ENCODE peak calls at places on chromosomes 1 and 21, in eight cellular contexts. W is OCI-LY7, D is SK-N-SH, E is HCT116, V is GM23248, J is PC-3, A is Karpas-422, N is GM23338. U is an unnamed sample. For H3K9me2, the result is how much of the 10 kb centered on the place peaks cover.

GRCh38 chr21:46158666-46159300 is 3.4 kb upstream of the FTCD start:
- DNase-seq in D (no peak), V (no peak), E (no peak), A (no peak), N (no peak), W (no peak), J (no peak), U (no peak)

GRCh38 chr1:229101475-229101874 is 169.4 kb upstream of the RAB4A start:
- DNase-seq in V (no peak), J (no peak), N (no peak), D (no peak), A (no peak), E (no peak), W (no peak), U (no peak)

GRCh38 chr1:25820247-25821111 is 725 bp downstream of the MTFR1L start:
- DNase-seq in D (peak), N (peak), A (peak), V (peak), E (no peak), J (peak), W (peak), U (peak)

GRCh38 chr21:31730687-31731111 is 1.2 kb downstream of the SCAF4 start:
- DNase-seq in J (peak), N (peak), E (no peak), W (peak), A (peak), V (peak), D (no peak), U (no peak)

GRCh38 chr1:53734650-53735211 is 4.2 kb downstream of the GLIS1 start:
- DNase-seq in A (no peak), V (peak), N (no peak), J (peak), W (no peak), E (no peak), D (no peak), U (peak)

GRCh38 chr1:22184892-22185612 is 42.2 kb upstream of the WNT4 start:
- DNase-seq in E (no peak), J (no peak), N (peak), A (no peak), D (peak), V (no peak), W (no peak), U (no peak)

GRCh38 chr21:36388835-36389234 is 3.6 kb downstream of the CHAF1B start:
- DNase-seq in N (peak), E (no peak), W (no peak), A (no peak), V (peak), J (no peak), D (peak), U (no peak)

GRCh38 chr1:239044829-239045228 is 341.5 kb upstream of the CHRM3 start:
- DNase-seq in V (no peak), W (no peak), N (no peak), D (no peak), A (no peak), J (no peak), E (no peak), U (no peak)

GRCh38 chr1:75655931-75656330 is 45.0 kb upstream of the SLC44A5 start:
- DNase-seq in V (no peak), D (no peak), J (no peak), N (no peak), E (no peak), W (no peak), A (no peak), U (no peak)

GRCh38 chr1:11413907-11414495 is 65.0 kb upstream of the DISP3 start:
- DNase-seq in N (peak), A (no peak), D (no peak), J (no peak), W (no peak), E (no peak), V (no peak), U (no peak)

GRCh38 chr1:117321680-117322609 is 45.3 kb upstream of the MAN1A2 start:
- DNase-seq in V (no peak), N (no peak), W (no peak), E (no peak), J (no peak), A (no peak), D (no peak), U (no peak)

GRCh38 chr1:220271706-220272046 is 577 bp downstream of the RAB3GAP2 start:
- DNase-seq in D (peak), J (no peak), V (peak), A (no peak), E (peak), N (peak), W (no peak), U (no peak)

GRCh38 chr1:221851341-221851740 is 109.5 kb upstream of the DUSP10 start:
- DNase-seq in V (no peak), J (no peak), D (no peak), E (no peak), A (no peak), W (no peak), N (no peak), U (no peak)

GRCh38 chr1:40708750-40709099 is 17.2 kb downstream of the NFYC start:
- DNase-seq in D (peak), W (peak), A (peak), J (peak), V (peak), E (peak), N (peak), U (peak)

GRCh38 chr1:43207229-43207853 is 35.2 kb downstream of the CFAP57 start:
- DNase-seq in W (no peak), D (no peak), A (no peak), V (peak), J (no peak), E (peak), N (no peak), U (no peak)

GRCh38 chr1:114216431-114217173 is 62.9 kb upstream of the SYT6 start:
- DNase-seq in E (no peak), D (no peak), W (no peak), N (no peak), V (no peak), J (no peak), A (no peak), U (no peak)

GRCh38 chr1:213984387-213985180 is 3.2 kb upstream of the PROX1 start:
- DNase-seq in V (no peak), E (no peak), N (peak), A (no peak), W (no peak), J (no peak), D (no peak), U (no peak)

GRCh38 chr21:32087452-32087851 is 191.4 kb downstream of the MIS18A start:
- DNase-seq in J (no peak), W (no peak), D (no peak), V (no peak), N (no peak), E (no peak), A (no peak), U (no peak)

GRCh38 chr1:55716151-55716550 is 501.0 kb upstream of the USP24 start:
- DNase-seq in D (no peak), E (no peak), A (no peak), W (no peak), N (no peak), V (no peak), J (no peak), U (no peak)

GRCh38 chr1:56329970-56330369 is 249.4 kb downstream of the PLPP3 start:
- DNase-seq in E (no peak), W (no peak), A (no peak), V (peak), J (no peak), N (no peak), D (no peak), U (no peak)

GRCh38 chr21:38123626-38124025 is 133.2 kb upstream of the KCNJ15 start:
- DNase-seq in V (no peak), E (no peak), J (no peak), D (no peak), W (no peak), A (no peak), N (no peak), U (no peak)

GRCh38 chr21:27023186-27023585 is 56.3 kb upstream of the ADAMTS5 start:
- DNase-seq in D (no peak), N (no peak), W (no peak), A (no peak), V (peak), J (no peak), E (no peak), U (no peak)

GRCh38 chr1:53644496-53644895 is 94.5 kb downstream of the GLIS1 start:
- DNase-seq in W (no peak), V (no peak), A (no peak), D (no peak), E (no peak), N (no peak), J (no peak), U (no peak)

GRCh38 chr1:54407957-54408700 is 1.9 kb upstream of the SSBP3 start:
- DNase-seq in E (peak), A (no peak), V (peak), D (no peak), J (peak), W (no peak), N (peak), U (peak)

GRCh38 chr1:2611034-2611501 is 21.7 kb downstream of the MMEL1 start:
- DNase-seq in W (peak), A (peak), E (peak), J (peak), D (peak), N (peak), V (peak), U (no peak)

GRCh38 chr21:35840197-35840799 is 220.0 kb downstream of the SETD4 start:
- DNase-seq in E (peak), V (peak), D (peak), W (peak), A (peak), J (peak), N (peak), U (peak)

GRCh38 chr1:113812661-113813135 is 422 bp upstream of the RSBN1 start:
- DNase-seq in E (no peak), N (peak), V (peak), A (no peak), W (peak), J (no peak), D (peak), U (no peak)

GRCh38 chr21:39182484-39183271 is 573 bp downstream of the PSMG1 start:
- DNase-seq in V (peak), J (peak), W (no peak), D (no peak), N (no peak), E (no peak), A (peak), U (peak)

GRCh38 chr1:30188329-30188728 is 535.1 kb downstream of the MATN1 start:
- DNase-seq in W (no peak), N (no peak), D (no peak), V (no peak), J (no peak), E (no peak), A (no peak), U (no peak)

GRCh38 chr1:2796890-2797740 is 4.4 kb downstream of the TTC34 start:
- DNase-seq in A (no peak), J (no peak), E (no peak), V (no peak), N (no peak), W (no peak), D (no peak), U (no peak)

GRCh38 chr1:227170361-227171166 is 147.7 kb downstream of the CDC42BPA start:
- DNase-seq in A (no peak), J (no peak), N (no peak), E (no peak), W (no peak), V (peak), D (no peak), U (no peak)

GRCh38 chr1:226233293-226233692 is 9.8 kb downstream of the MIXL1 start:
- DNase-seq in W (peak), E (no peak), D (no peak), A (peak), N (no peak), V (no peak), J (no peak), U (peak)

GRCh38 chr1:25993197-25993951 is 4.5 kb downstream of the PAFAH2 start:
- DNase-seq in W (no peak), J (no peak), D (no peak), V (no peak), A (no peak), N (no peak), E (no peak), U (no peak)

GRCh38 chr1:21294266-21295058 is 4.2 kb upstream of the ECE1 start:
- DNase-seq in E (peak), W (peak), V (peak), J (peak), N (no peak), D (no peak), A (peak), U (peak)

DNA sequence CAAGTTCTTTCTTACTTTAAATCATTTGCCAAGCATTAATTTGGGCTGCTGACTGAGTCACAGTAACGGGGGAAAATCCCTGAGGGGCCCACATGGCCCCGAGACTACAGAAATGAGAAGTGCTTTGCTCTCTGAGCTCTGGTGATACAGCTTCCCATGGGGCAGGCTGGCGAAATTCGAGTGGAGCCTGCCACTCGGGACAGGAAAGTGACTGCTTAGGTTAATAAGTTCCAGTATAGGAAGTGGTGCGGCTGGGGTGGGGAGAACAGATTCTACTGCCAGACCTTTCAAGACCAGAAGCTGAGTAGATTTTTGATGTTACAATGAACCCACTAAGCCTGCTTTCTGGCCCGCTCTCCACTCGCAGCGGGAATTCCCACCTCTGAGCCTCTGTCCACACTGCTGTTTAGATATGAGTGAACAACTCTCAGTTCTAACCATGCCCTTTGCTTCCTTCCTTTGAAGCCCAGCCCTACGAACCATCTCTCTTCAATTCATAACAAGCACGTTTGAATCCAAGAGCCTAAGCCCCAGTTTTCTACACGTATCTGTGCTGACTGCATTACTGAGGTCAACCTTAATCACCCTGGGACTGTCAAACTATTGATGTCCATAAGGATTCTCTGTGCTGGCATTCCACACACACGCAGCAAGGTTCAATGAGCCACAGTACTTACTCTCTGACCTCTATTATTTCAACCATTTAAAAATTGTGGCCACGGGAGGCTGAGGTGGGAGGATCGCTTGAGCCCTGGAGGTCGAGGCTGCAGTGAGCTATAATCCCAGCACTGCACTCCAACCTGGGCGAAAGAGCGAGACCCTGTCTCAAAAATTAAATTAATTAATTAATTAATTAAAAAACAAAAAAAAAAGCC is 9.6 kb downstream of the ZBTB17 start:
- DNase-seq in D (no peak), W (peak), V (peak), A (peak), N (no peak), J (no peak), E (no peak), U (no peak)
- H2AFZ ChIP-seq in D (no peak), W (no peak), V (peak), A (no peak), N (no peak), J (no peak), E (no peak), U (no peak)

DNA sequence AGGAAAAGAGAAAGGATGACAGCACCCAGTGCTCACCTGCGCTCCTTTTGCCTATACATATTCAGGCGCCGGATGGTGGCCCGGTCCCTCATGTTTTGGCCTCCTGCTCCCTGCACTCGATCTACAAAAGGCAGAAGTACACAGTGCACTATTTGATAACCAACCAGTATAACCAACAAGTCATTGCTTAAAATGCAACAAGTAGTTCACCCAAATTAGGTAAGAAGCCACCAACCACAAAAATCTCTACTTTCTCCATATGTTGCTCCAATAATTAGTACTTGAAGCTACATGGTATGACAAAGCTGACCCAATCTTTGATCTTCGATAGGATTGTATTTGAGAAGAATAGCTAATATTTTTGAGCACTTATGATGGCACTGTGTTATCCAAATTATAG is 2.0 kb downstream of the GNL2 start:
- DNase-seq in A (no peak), N (no peak), D (no peak), W (no peak), J (no peak), V (no peak), E (no peak), U (no peak)
- H3K4me3 ChIP-seq in A (peak), N (no peak), D (no peak), W (no peak), J (peak), V (peak), E (no peak), U (no peak)

DNA sequence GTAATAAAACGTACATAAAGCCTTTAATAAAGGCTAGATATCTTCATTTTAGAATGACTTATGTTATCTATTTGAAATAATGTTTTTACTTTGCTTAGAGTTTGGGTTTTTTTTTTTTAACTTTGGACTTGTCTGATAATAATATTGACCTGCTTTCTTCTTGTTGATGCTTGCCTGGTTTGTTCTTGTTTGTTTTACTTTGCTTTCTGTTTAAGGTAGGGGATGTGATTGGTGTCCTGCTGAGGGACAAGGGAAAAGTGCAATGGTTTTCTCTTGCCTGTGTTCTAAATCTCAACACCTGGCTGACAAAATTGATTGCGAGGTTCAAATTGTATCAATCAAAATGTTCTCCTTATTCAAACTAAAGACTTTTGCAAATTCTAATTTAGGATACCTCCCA is 2.2 kb upstream of the FH start:
- DNase-seq in W (no peak), V (no peak), A (no peak), J (no peak), E (no peak), D (no peak), N (no peak), U (no peak)
- H3K9me2 ChIP-seq in W (under half), V (under half), A (under half), J (under half), E (under half), D (under half), N (under half), U (under half)

GRCh38 chr1:211415700-211416099 is 76.3 kb downstream of the RD3 start:
- DNase-seq in J (no peak), W (no peak), N (no peak), A (no peak), V (no peak), E (no peak), D (no peak), U (no peak)

DNA sequence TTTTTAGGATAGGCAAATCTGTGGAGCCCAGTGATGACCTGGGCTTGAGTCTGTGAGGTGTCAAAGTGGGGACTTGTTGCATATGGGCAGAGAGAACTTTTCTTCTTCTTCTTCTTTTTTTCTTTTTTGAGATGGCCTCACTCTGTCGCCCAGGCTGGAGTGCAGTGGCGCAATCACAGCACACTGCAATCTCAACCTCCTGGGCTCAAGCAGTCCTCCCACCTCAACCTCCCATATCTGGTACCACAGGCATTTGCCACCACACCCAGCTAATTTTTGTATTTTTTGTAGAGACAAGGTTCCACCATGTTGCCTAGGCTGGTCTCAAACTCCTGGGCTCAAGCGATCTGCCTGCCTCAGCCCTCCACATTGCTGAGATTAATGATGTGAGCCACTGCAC is 80.3 kb downstream of the RD3 start:
- DNase-seq in D (no peak), J (no peak), A (no peak), N (no peak), W (no peak), E (no peak), V (no peak), U (no peak)
- H2AFZ ChIP-seq in D (no peak), J (no peak), A (no peak), N (no peak), W (no peak), E (no peak), V (no peak), U (no peak)

DNA sequence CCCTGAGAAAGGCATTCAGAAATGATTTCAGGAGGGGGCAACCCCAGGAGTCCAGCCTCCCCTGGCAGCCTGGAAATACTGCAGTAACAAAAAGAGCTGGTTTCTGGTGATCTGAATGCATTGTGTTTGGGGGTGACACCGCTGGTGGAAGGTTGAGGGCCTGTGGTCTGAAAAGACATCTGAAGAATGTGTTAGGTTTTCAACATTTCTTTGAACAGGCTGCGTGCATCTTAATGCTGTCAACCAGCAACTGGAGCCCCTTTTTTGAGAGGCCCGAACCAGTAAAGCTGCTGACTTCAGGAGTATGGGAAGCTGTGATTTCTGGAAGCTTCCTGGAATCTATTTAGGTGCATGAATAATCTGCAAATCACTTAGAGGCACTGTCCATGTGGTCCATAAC is 17.1 kb downstream of the ATP5PO start:
- DNase-seq in V (peak), A (no peak), D (no peak), N (no peak), W (no peak), E (no peak), J (no peak), U (no peak)
- H3K4me3 ChIP-seq in V (no peak), A (no peak), D (no peak), N (no peak), W (no peak), E (no peak), J (no peak), U (no peak)

GRCh38 chr21:34011660-34012059 is 61.7 kb upstream of the MRPS6 start:
- DNase-seq in A (no peak), D (no peak), E (no peak), J (no peak), N (no peak), V (no peak), W (no peak), U (no peak)
- H3K9me2 ChIP-seq in A (under half), D (under half), E (under half), J (under half), N (under half), V (under half), W (under half), U (under half)